ENCODE peak calls at places on chromosomes 16 and 17, in five cellular contexts. One of them, this sample, is unnamed.
A peak's percentile ranks its signal among the peaks of the same experiment; 100 is the strongest.

GRCh38 chr17:65155622-65156021 is 18.5 kb downstream of the RGS9 start:
- DNase-seq in ELR: no peak
- DNase-seq in iris pigment epithelial cell: no peak
- DNase-seq in upper lobe of right lung: no peak
- DNase-seq in T1000: no peak
- DNase-seq in this sample: no peak

GRCh38 chr17:49513044-49513395 is 17.9 kb downstream of the NGFR start:
- DNase-seq in iris pigment epithelial cell: no peak
- DNase-seq in ELR: no peak
- DNase-seq in upper lobe of right lung: peak; percentile 64
- DNase-seq in T1000: no peak
- DNase-seq in this sample: no peak

GRCh38 chr17:1035546-1036170 is 38.7 kb downstream of the TIMM22 start:
- DNase-seq in T1000: no peak
- DNase-seq in ELR: no peak
- DNase-seq in upper lobe of right lung: no peak
- DNase-seq in iris pigment epithelial cell: no peak
- DNase-seq in this sample: no peak

GRCh38 chr16:88469615-88470395 is 16.7 kb downstream of the ZFPM1 start:
- DNase-seq in T1000: no peak
- DNase-seq in ELR: no peak
- DNase-seq in upper lobe of right lung: no peak
- DNase-seq in iris pigment epithelial cell: no peak
- DNase-seq in this sample: no peak

GRCh38 chr17:27038676-27039075 is 255.2 kb upstream of the WSB1 start:
- DNase-seq in T1000: no peak
- DNase-seq in iris pigment epithelial cell: no peak
- DNase-seq in ELR: no peak
- DNase-seq in upper lobe of right lung: no peak
- DNase-seq in this sample: no peak

GRCh38 chr17:34852614-34853013 is 108.6 kb downstream of the CCT6B start:
- DNase-seq in iris pigment epithelial cell: no peak
- DNase-seq in upper lobe of right lung: no peak
- DNase-seq in ELR: peak; percentile 10
- DNase-seq in T1000: no peak
- DNase-seq in this sample: no peak

GRCh38 chr16:3256876-3257465 is 538 bp upstream of the MEFV start:
- DNase-seq in upper lobe of right lung: no peak
- DNase-seq in iris pigment epithelial cell: peak; percentile 54
- DNase-seq in T1000: no peak
- DNase-seq in ELR: peak; percentile 72
- DNase-seq in this sample: no peak

GRCh38 chr16:85785927-85786326 is 13.4 kb downstream of the EMC8 start:
- DNase-seq in T1000: no peak
- DNase-seq in iris pigment epithelial cell: peak; percentile 71
- DNase-seq in upper lobe of right lung: no peak
- DNase-seq in ELR: no peak
- DNase-seq in this sample: no peak

GRCh38 chr17:57085448-57086068 is 512 bp downstream of the AKAP1 start:
- DNase-seq in T1000: peak; percentile 57
- DNase-seq in upper lobe of right lung: peak; percentile 86
- DNase-seq in iris pigment epithelial cell: peak; percentile 45
- DNase-seq in ELR: peak; percentile 71
- DNase-seq in this sample: peak; percentile 50

GRCh38 chr17:22300731-22301352 is 608.5 kb downstream of the KCNJ18 start:
- DNase-seq in ELR: no peak
- DNase-seq in iris pigment epithelial cell: no peak
- DNase-seq in T1000: no peak
- DNase-seq in upper lobe of right lung: no peak
- DNase-seq in this sample: no peak

GRCh38 chr16:72721981-72722380 is 325.9 kb downstream of the ZFHX3 start:
- DNase-seq in upper lobe of right lung: no peak
- DNase-seq in iris pigment epithelial cell: no peak
- DNase-seq in T1000: no peak
- DNase-seq in ELR: no peak
- DNase-seq in this sample: no peak

GRCh38 chr17:38454528-38454927 is 26.3 kb downstream of the ARHGAP23 start:
- DNase-seq in T1000: peak; percentile 66
- DNase-seq in ELR: peak; percentile 83
- DNase-seq in iris pigment epithelial cell: peak; percentile 80
- DNase-seq in upper lobe of right lung: peak; percentile 82
- DNase-seq in this sample: no peak

GRCh38 chr17:78412403-78412802 is 34.0 kb downstream of the PGS1 start:
- DNase-seq in T1000: no peak
- DNase-seq in upper lobe of right lung: peak; percentile 87
- DNase-seq in iris pigment epithelial cell: peak; percentile 45
- DNase-seq in ELR: peak; percentile 61
- DNase-seq in this sample: no peak

GRCh38 chr17:79652999-79653643 is 42.3 kb upstream of the RBFOX3 start:
- DNase-seq in ELR: no peak
- DNase-seq in T1000: no peak
- DNase-seq in upper lobe of right lung: no peak
- DNase-seq in iris pigment epithelial cell: no peak
- DNase-seq in this sample: no peak

GRCh38 chr17:8680402-8680801 is 49.9 kb upstream of the MYH10 start:
- DNase-seq in iris pigment epithelial cell: no peak
- DNase-seq in upper lobe of right lung: no peak
- DNase-seq in T1000: no peak
- DNase-seq in ELR: no peak
- DNase-seq in this sample: no peak

GRCh38 chr17:76473541-76473985 is 6.2 kb downstream of the AANAT start:
- DNase-seq in iris pigment epithelial cell: no peak
- DNase-seq in upper lobe of right lung: peak; percentile 67
- DNase-seq in T1000: no peak
- DNase-seq in ELR: peak; percentile 47
- DNase-seq in this sample: no peak

GRCh38 chr16:65731840-65732239 is 610.0 kb upstream of the CDH11 start:
- DNase-seq in upper lobe of right lung: no peak
- DNase-seq in T1000: no peak
- DNase-seq in ELR: peak; percentile 1
- DNase-seq in iris pigment epithelial cell: no peak
- DNase-seq in this sample: no peak

This sample was measured in progenitor cell of endocrine pancreas.